ENCODE peak calls at places on chromosomes 7 and 10, in four cellular contexts. J is GM12891, Q is K562, A is HL-60. Z is an unnamed sample.

GRCh38 chr10:98534046-98534445 is 87.3 kb upstream of the HPS1 start:
- DNase-seq in J (no peak), Q (no peak), A (no peak), Z (no peak)

GRCh38 chr10:4255751-4256150 is 470.7 kb upstream of the KLF6 start:
- DNase-seq in Q (no peak), J (no peak), A (no peak), Z (no peak)

GRCh38 chr7:112201839-112202238 is 4.4 kb downstream of the DOCK4 start:
- DNase-seq in Q (no peak), A (no peak), J (no peak), Z (no peak)

GRCh38 chr10:74328388-74328787 is 177.4 kb downstream of the ADK start:
- DNase-seq in Q (no peak), J (no peak), A (peak), Z (no peak)

GRCh38 chr10:110772454-110773025 is 99.2 kb upstream of the PDCD4 start:
- DNase-seq in Q (no peak), J (no peak), A (no peak), Z (no peak)

GRCh38 chr7:20798081-20798693 is 11.5 kb upstream of the SP8 start:
- DNase-seq in Q (peak), J (peak), A (no peak), Z (no peak)

GRCh38 chr10:50224330-50224952 is 26.9 kb downstream of the ASAH2 start:
- DNase-seq in Q (no peak), J (peak), A (peak), Z (peak)

GRCh38 chr7:135209225-135209834 is 2.0 kb downstream of the WDR91 start:
- DNase-seq in Q (no peak), J (no peak), A (no peak), Z (no peak)

GRCh38 chr7:52355059-52355458 is 680.4 kb upstream of the POM121L12 start:
- DNase-seq in Q (no peak), A (no peak), J (no peak), Z (no peak)

GRCh38 chr7:13540429-13540828 is 449.0 kb downstream of the ETV1 start:
- DNase-seq in Q (no peak), A (no peak), J (no peak), Z (no peak)

GRCh38 chr7:133191787-133192186 is 61.1 kb upstream of the EXOC4 start:
- DNase-seq in A (no peak), J (no peak), Q (no peak), Z (no peak)

GRCh38 chr10:73584737-73585136 is 6.4 kb downstream of the USP54 start:
- DNase-seq in Q (no peak), J (no peak), A (no peak), Z (no peak)

GRCh38 chr10:29615195-29615594 is 19.6 kb downstream of the SVIL start:
- DNase-seq in Q (no peak), A (no peak), J (no peak), Z (no peak)

GRCh38 chr7:151007469-151007898 is 16.7 kb downstream of the NOS3 start:
- DNase-seq in A (no peak), J (no peak), Q (peak), Z (no peak)

GRCh38 chr10:101839421-101840063 is 4.1 kb downstream of the KCNIP2 start:
- DNase-seq in Q (peak), J (peak), A (no peak), Z (no peak)

GRCh38 chr7:33807779-33808482 is 97.4 kb upstream of the BMPER start:
- DNase-seq in A (no peak), J (peak), Q (peak), Z (no peak)

GRCh38 chr10:99536400-99537254 is 3.9 kb downstream of the NKX2-3 start:
- DNase-seq in J (no peak), Q (no peak), A (peak), Z (no peak)

GRCh38 chr10:71483871-71484270 is 87.2 kb downstream of the CDH23 start:
- DNase-seq in Q (no peak), A (no peak), J (no peak), Z (no peak)

GRCh38 chr10:86671985-86672710 is 3.8 kb downstream of the LDB3 start:
- DNase-seq in J (peak), Q (no peak), A (no peak), Z (no peak)

GRCh38 chr7:95632609-95633008 is 36.3 kb upstream of the PDK4 start:
- DNase-seq in A (no peak), J (no peak), Q (no peak), Z (no peak)

DNA sequence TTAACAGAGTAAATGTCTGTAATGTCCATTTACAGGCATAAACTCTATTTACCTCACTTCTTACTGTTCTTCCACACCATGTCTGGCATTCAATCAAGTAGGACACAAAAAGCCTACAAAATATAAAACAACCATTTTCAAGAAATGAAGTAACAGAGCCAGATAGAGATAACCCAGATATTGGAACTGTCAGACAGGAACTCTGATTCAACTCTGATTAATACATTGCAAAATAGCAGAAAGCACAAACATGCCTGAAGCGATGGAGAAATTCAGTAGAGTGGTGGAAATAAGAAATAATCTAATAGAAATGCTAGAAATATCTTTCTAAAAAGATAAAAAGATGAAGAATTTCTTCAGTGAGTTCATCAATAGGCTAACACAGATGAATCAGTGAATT is 964.4 kb downstream of the PCDH15 start:
- DNase-seq in A (no peak), Q (no peak), J (no peak), Z (no peak)
- TF ChIP-seq SPI1 in A (no peak), Q (no peak), J (no peak), Z (no peak)

GRCh38 chr10:17607603-17608332 is 9.4 kb downstream of the HACD1 start:
- DNase-seq in Q (peak), A (peak), J (no peak), Z (no peak)
- TF ChIP-seq SPI1 in Q (no peak), A (no peak), J (no peak), Z (no peak)

GRCh38 chr7:155257482-155258232 is 40.0 kb upstream of the INSIG1 start:
- DNase-seq in J (no peak), A (no peak), Q (no peak), Z (no peak)
- TF ChIP-seq SPI1 in J (no peak), A (no peak), Q (no peak), Z (no peak)

DNA sequence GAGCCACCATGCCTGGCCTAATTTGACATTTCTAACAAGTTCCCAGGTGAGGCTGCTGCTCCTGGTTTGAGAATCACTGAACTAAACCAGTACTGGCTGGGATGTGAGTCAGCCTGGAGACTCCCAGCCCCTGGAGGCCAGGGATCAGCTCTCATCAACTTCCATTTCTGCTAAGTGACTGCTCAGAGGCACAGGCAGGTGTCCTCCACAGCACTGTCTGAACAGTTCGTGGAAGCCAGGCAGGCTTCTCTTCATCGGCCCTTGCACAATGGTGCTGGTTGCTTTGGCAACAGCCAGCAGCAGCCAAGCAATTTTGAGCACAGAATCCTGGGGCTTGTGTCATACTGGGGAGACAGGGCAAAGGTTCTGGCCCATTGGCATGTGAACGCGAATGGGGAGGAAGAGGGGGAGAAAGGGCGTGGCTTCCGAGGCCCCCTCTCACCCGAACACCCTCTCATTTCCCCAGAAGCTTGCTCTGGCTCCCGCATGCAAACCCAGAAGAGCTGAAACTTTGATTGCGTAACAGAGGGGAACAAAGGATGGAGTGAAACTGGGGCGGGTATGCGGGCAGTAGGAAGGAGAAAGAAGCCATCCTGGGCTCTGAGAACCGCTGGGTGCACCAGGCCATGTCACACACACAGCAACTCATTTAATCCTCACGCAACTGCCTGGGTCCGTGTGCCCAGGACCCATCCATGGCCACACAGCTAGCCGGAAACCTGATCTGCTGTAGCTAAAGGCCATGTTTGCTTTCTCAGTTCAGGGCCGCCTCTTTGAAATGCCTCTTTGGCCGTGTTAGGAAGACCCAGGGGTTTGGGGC is 9.0 kb upstream of the POR start:
- DNase-seq in A (peak), Q (no peak), J (no peak), Z (no peak)
- TF ChIP-seq SPI1 in A (peak), Q (no peak), J (no peak), Z (no peak)

DNA sequence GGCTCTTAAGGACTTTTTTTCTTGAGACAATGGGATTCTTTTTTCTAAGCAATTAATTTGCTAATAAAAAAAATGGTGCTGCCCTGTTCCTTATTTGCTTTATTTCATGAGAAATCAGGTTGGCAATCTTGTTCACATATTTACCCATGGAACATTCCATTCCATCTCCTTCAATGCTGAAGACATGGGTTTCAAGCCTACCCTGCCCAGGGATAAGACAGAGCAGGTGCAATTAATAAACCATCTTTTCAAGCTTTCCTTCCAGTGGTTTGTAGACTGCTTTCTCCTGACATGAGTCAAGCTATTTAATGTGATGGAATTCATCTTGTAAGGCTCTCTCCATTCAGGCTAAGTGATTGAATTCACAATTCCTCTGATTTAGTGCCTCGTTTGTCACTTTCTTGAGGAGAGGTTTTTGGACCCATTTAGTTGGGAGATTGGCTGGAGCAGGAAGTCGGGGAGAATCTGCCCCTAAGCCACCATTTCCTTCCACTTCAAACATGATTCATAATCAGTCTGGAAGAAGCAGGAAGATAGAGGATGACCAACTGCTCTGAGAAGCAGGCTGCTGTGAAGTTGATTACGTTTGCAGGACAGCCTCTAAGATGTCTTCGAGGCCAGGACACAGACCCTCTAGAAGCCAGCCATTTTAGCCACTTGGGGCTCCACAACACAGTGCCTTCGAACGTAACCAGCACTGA is 552.4 kb upstream of the GALNT17 start:
- DNase-seq in A (no peak), J (no peak), Q (no peak), Z (no peak)
- TF ChIP-seq SPI1 in A (no peak), J (no peak), Q (no peak), Z (no peak)

GRCh38 chr10:23189024-23189423 is 3.1 kb upstream of the PTF1A start:
- DNase-seq in Q (no peak), A (no peak), J (no peak), Z (no peak)

GRCh38 chr10:23186178-23186577 is 5.9 kb upstream of the PTF1A start:
- DNase-seq in Q (no peak), A (no peak), J (no peak), Z (no peak)

GRCh38 chr10:23186697-23187096 is 5.4 kb upstream of the PTF1A start:
- DNase-seq in A (no peak), J (no peak), Q (no peak), Z (no peak)

GRCh38 chr10:23190872-23191763 is 994 bp upstream of the PTF1A start:
- DNase-seq in A (no peak), Q (no peak), J (no peak), Z (no peak)

GRCh38 chr10:23187155-23187554 is 5.0 kb upstream of the PTF1A start:
- DNase-seq in Q (no peak), J (no peak), A (no peak), Z (no peak)
- TF ChIP-seq SPI1 in Q (no peak), J (no peak), A (no peak), Z (no peak)

Z was measured in GM12878.